ENCODE peak calls at places on chromosomes 12 and 14, in nine cellular contexts. T is left ventricle myocardium inferior; I is adipocyte; F is choroid plexus epithelial cell; H is HCT116; M is stimulated activated CD4-positive, alpha-beta T cell treated with anti-CD3 and anti-CD28 coated beads, Interleukin-4, amount 100 ng/mL, for 4 hours; O is B cell; X is fibroblast of mammary gland; E is kidney tubule cell. R is an unnamed sample.

GRCh38 chr14:69331206-69331605 is 66.9 kb downstream of the ERH start:
- DNase-seq in T (no peak), I (no peak), F (no peak), H (no peak), M (no peak), O (no peak), X (no peak), E (no peak), R (no peak)

GRCh38 chr14:23566782-23567185 is 807 bp downstream of the AP1G2 start:
- DNase-seq in T (no peak), I (no peak), F (peak), H (no peak), M (no peak), O (no peak), X (no peak), E (no peak), R (no peak)

GRCh38 chr14:101504096-101504948 is 57.0 kb upstream of the DIO3 start:
- DNase-seq in T (no peak), I (no peak), F (no peak), H (no peak), M (no peak), O (no peak), X (no peak), E (no peak), R (no peak)

GRCh38 chr14:88612981-88613380 is 50.1 kb downstream of the ZC3H14 start:
- DNase-seq in T (no peak), I (peak), F (peak), H (no peak), M (no peak), O (no peak), X (peak), E (no peak), R (no peak)

GRCh38 chr14:103871596-103872480 is 24.5 kb upstream of the PPP1R13B start:
- DNase-seq in T (peak), I (no peak), F (no peak), H (no peak), M (peak), O (peak), X (no peak), E (no peak), R (peak)

GRCh38 chr14:46646796-46647195 is 4.8 kb downstream of the RPL10L start:
- DNase-seq in T (no peak), I (no peak), F (no peak), H (no peak), M (no peak), O (no peak), X (no peak), E (no peak), R (no peak)

GRCh38 chr12:76916170-76916540 is 37.3 kb upstream of the CSRP2 start:
- DNase-seq in T (no peak), I (no peak), F (peak), H (no peak), M (no peak), O (no peak), X (no peak), E (no peak), R (no peak)

GRCh38 chr12:16604853-16605252 is 1.1 kb downstream of the LMO3 start:
- DNase-seq in T (no peak), I (no peak), F (no peak), H (no peak), M (no peak), O (no peak), X (peak), E (no peak), R (no peak)

GRCh38 chr12:108190529-108190928 is 61.4 kb downstream of the WSCD2 start:
- DNase-seq in T (no peak), I (peak), F (no peak), H (no peak), M (no peak), O (no peak), X (no peak), E (no peak), R (no peak)

R was measured in T-helper 2 cell treated with Interferon-gamma antibody and Interleukin-4, amounts not matched to agents 5 μg/mL and 100 μg/mL, for 36 hours.